ENCODE peak calls at places on chromosomes 5 and 9, in six cellular contexts. One of them, this sample, is unnamed.
A peak's percentile ranks its signal among the peaks of the same experiment; 100 is the strongest.

GRCh38 chr9:68574150-68574549 is 33.5 kb upstream of the TMEM252 start:
- DNase-seq in H9: no peak
- DNase-seq in IMR-90: no peak
- DNase-seq in neuronal stem cell: no peak
- DNase-seq in H1: no peak
- DNase-seq in mesendoderm: no peak
- DNase-seq in this sample: no peak

GRCh38 chr5:62334082-62334481 is 28.1 kb downstream of the KIF2A start:
- DNase-seq in H9: no peak
- DNase-seq in IMR-90: no peak
- DNase-seq in H1: no peak
- DNase-seq in mesendoderm: no peak
- DNase-seq in neuronal stem cell: no peak
- DNase-seq in this sample: no peak

GRCh38 chr5:76041863-76042262 is 41.3 kb upstream of the SV2C start:
- DNase-seq in H1: peak; percentile 9
- DNase-seq in IMR-90: no peak
- DNase-seq in mesendoderm: peak; percentile 57
- DNase-seq in neuronal stem cell: peak; percentile 23
- DNase-seq in H9: peak; percentile 76
- DNase-seq in this sample: no peak

GRCh38 chr5:158200624-158201023 is 341.7 kb upstream of the CLINT1 start:
- DNase-seq in H9: no peak
- DNase-seq in neuronal stem cell: no peak
- DNase-seq in IMR-90: no peak
- DNase-seq in H1: no peak
- DNase-seq in mesendoderm: no peak
- DNase-seq in this sample: no peak

GRCh38 chr9:92332577-92333287 is 7.0 kb downstream of the CENPP start:
- DNase-seq in neuronal stem cell: no peak
- DNase-seq in H1: no peak
- DNase-seq in H9: no peak
- DNase-seq in mesendoderm: no peak
- DNase-seq in IMR-90: peak; percentile 43
- DNase-seq in this sample: no peak

GRCh38 chr9:79555474-79555873 is 16.3 kb upstream of the TLE4 start:
- DNase-seq in neuronal stem cell: no peak
- DNase-seq in IMR-90: peak; percentile 30
- DNase-seq in mesendoderm: no peak
- DNase-seq in H9: no peak
- DNase-seq in H1: no peak
- DNase-seq in this sample: peak; percentile 35

GRCh38 chr5:68872088-68872842 is 221.5 kb upstream of the SLC30A5 start:
- DNase-seq in H9: no peak
- DNase-seq in neuronal stem cell: peak; percentile 44
- DNase-seq in H1: no peak
- DNase-seq in IMR-90: no peak
- DNase-seq in mesendoderm: peak; percentile 80
- DNase-seq in this sample: no peak

GRCh38 chr5:143934821-143935220 is 122.9 kb downstream of the HMHB1 start:
- DNase-seq in H1: no peak
- DNase-seq in H9: no peak
- DNase-seq in IMR-90: no peak
- DNase-seq in mesendoderm: no peak
- DNase-seq in neuronal stem cell: no peak
- DNase-seq in this sample: no peak

GRCh38 chr9:19649672-19650071 is 139.2 kb downstream of the SLC24A2 start:
- DNase-seq in IMR-90: no peak
- DNase-seq in mesendoderm: no peak
- DNase-seq in H9: no peak
- DNase-seq in neuronal stem cell: no peak
- DNase-seq in H1: no peak
- DNase-seq in this sample: no peak

GRCh38 chr5:5666389-5666788 is 243.9 kb downstream of the ICE1 start:
- DNase-seq in H9: no peak
- DNase-seq in neuronal stem cell: no peak
- DNase-seq in H1: no peak
- DNase-seq in mesendoderm: no peak
- DNase-seq in IMR-90: no peak
- DNase-seq in this sample: no peak

GRCh38 chr5:175609504-175609903 is 48.4 kb upstream of the HRH2 start:
- DNase-seq in H1: no peak
- DNase-seq in neuronal stem cell: no peak
- DNase-seq in mesendoderm: no peak
- DNase-seq in IMR-90: no peak
- DNase-seq in H9: no peak
- DNase-seq in this sample: no peak

GRCh38 chr9:20253635-20254034 is 368.7 kb downstream of the MLLT3 start:
- DNase-seq in mesendoderm: no peak
- DNase-seq in neuronal stem cell: no peak
- DNase-seq in H1: no peak
- DNase-seq in IMR-90: no peak
- DNase-seq in H9: no peak
- DNase-seq in this sample: no peak

GRCh38 chr9:134662143-134662876 is 20.7 kb downstream of the COL5A1 start:
- DNase-seq in H1: no peak
- DNase-seq in mesendoderm: no peak
- DNase-seq in IMR-90: peak; percentile 88
- DNase-seq in H9: no peak
- DNase-seq in neuronal stem cell: no peak
- DNase-seq in this sample: peak; percentile 98

GRCh38 chr9:394347-395052 is 179.8 kb downstream of the DOCK8 start:
- DNase-seq in IMR-90: no peak
- DNase-seq in neuronal stem cell: no peak
- DNase-seq in H9: no peak
- DNase-seq in mesendoderm: peak; percentile 22
- DNase-seq in H1: no peak
- DNase-seq in this sample: no peak
- H2BK15ac ChIP-seq in IMR-90: no peak overlapping the region
- H2BK15ac ChIP-seq in neuronal stem cell: no peak overlapping the region
- H2BK15ac ChIP-seq in H9: no peak overlapping the region
- H2BK15ac ChIP-seq in mesendoderm: no peak overlapping the region
- H2BK15ac ChIP-seq in H1: no peak overlapping the region
- H2BK15ac ChIP-seq in this sample: no peak overlapping the region

DNA sequence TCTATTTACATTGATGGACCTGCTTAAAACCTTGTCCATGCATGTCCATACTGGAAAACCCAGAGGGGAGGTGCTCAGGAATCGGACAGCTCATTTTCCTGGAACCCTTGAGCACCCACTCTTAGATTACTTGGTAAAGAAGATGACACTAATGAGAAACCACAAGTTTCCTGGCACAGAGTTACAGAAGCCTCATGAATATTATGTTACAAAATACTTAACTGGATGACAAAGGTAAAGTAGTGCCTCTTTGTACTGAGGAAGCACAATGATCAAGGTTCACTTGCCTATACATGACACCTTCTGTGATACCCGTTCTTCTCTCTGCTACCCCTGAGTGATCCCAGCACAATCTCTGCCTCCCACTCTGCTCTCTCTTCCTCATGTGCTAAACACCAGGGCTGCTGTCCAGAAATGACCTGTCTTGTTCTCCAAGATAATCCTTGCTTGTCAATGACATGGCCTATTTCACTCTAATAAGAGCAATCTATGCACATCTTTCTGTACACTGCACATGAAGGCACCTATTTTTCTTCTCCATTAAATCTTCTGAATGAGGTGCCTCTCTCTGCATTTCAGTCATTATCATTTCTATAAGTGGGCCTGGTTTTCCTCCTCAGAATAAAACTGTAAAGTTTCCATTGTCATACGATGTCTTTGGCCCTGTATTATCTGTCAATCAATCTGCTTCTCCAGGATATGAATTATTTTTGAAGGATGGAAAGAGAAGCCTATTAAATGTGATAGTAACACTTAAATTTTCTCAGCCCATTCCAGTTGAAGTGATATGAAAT is 684.0 kb upstream of the ACO1 start:
- DNase-seq in IMR-90: no peak
- DNase-seq in neuronal stem cell: no peak
- DNase-seq in mesendoderm: no peak
- DNase-seq in H9: no peak
- DNase-seq in H1: no peak
- DNase-seq in this sample: no peak
- H2BK15ac ChIP-seq in IMR-90: no peak overlapping the region
- H2BK15ac ChIP-seq in neuronal stem cell: no peak overlapping the region
- H2BK15ac ChIP-seq in mesendoderm: no peak overlapping the region
- H2BK15ac ChIP-seq in H9: no peak overlapping the region
- H2BK15ac ChIP-seq in H1: no peak overlapping the region
- H2BK15ac ChIP-seq in this sample: no peak overlapping the region

DNA sequence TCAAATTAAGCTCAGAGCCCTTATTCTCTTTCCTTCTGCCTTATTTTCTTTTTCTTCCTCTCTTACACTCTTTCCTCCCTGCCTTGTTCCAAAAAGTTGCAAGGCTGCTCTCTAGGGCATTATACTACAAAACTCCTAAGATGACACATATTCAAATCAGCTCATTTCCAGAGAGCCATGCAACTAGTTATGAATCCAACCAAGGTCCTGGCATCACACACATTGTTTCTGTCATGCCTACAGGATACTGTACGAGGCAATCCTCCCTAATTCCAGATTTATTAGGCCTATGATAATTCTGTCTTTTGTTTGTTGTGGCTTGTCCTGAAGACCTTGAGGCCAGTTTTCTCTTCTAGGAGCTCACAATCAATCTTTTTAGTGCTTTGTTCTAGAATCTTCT is 87.0 kb upstream of the TBCA start:
- DNase-seq in H9: no peak
- DNase-seq in neuronal stem cell: no peak
- DNase-seq in IMR-90: no peak
- DNase-seq in H1: no peak
- DNase-seq in mesendoderm: no peak
- DNase-seq in this sample: no peak
- H2BK15ac ChIP-seq in H9: no peak overlapping the region
- H2BK15ac ChIP-seq in neuronal stem cell: no peak overlapping the region
- H2BK15ac ChIP-seq in IMR-90: no peak overlapping the region
- H2BK15ac ChIP-seq in H1: no peak overlapping the region
- H2BK15ac ChIP-seq in mesendoderm: no peak overlapping the region
- H2BK15ac ChIP-seq in this sample: no peak overlapping the region

GRCh38 chr5:51961154-51961562 is 577.9 kb downstream of the ISL1 start:
- DNase-seq in H9: no peak
- DNase-seq in mesendoderm: peak; percentile 40
- DNase-seq in IMR-90: no peak
- DNase-seq in neuronal stem cell: no peak
- DNase-seq in H1: no peak
- DNase-seq in this sample: peak; percentile 3
- H2BK15ac ChIP-seq in H9: no peak overlapping the region
- H2BK15ac ChIP-seq in mesendoderm: no peak overlapping the region
- H2BK15ac ChIP-seq in IMR-90: no peak overlapping the region
- H2BK15ac ChIP-seq in neuronal stem cell: no peak overlapping the region
- H2BK15ac ChIP-seq in H1: no peak overlapping the region
- H2BK15ac ChIP-seq in this sample: no peak overlapping the region

GRCh38 chr5:66012271-66012670 is 85.9 kb downstream of the ERBIN start:
- DNase-seq in neuronal stem cell: no peak
- DNase-seq in H9: no peak
- DNase-seq in mesendoderm: no peak
- DNase-seq in IMR-90: no peak
- DNase-seq in H1: no peak
- DNase-seq in this sample: no peak

GRCh38 chr5:66013906-66014305 is 87.5 kb downstream of the ERBIN start:
- DNase-seq in neuronal stem cell: no peak
- DNase-seq in mesendoderm: no peak
- DNase-seq in H1: no peak
- DNase-seq in IMR-90: no peak
- DNase-seq in H9: no peak
- DNase-seq in this sample: no peak

GRCh38 chr5:66010476-66010875 is 84.1 kb downstream of the ERBIN start:
- DNase-seq in H9: no peak
- DNase-seq in neuronal stem cell: no peak
- DNase-seq in IMR-90: peak; percentile 39
- DNase-seq in H1: no peak
- DNase-seq in mesendoderm: no peak
- DNase-seq in this sample: no peak

DNA sequence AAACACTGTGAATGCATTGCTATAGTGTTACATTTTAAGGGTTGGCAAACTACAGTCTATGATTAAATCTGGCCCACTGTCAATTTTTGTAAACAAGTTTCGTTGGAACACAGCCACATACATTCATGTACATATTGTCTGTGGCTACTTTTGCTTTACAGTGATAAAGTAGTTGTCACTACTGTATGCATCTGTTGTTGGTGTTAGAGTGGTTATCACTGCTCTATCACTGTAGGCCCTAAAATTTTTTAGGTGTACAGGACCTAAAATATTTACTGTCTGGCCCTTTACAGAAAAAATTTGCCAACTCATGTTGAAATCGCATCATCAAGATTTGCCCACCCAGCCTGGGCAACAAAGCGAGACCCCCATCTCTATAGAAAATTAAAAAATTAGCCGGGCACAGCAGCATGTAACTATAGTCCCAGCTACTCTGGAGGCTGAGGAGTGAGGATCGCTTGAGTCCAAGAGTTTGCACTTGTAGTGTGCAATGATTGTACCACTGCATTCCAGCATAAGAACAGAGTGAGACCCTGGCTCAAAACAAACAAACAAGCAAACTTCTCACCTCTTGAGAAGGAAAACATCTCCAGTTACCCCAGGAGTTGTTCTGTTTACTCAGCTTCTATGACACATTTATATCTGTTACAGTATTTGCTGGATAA is 89.1 kb downstream of the ERBIN start:
- DNase-seq in mesendoderm: no peak
- DNase-seq in neuronal stem cell: no peak
- DNase-seq in H1: no peak
- DNase-seq in IMR-90: peak; percentile 10
- DNase-seq in H9: no peak
- DNase-seq in this sample: no peak
- H2BK15ac ChIP-seq in mesendoderm: no peak overlapping the region
- H2BK15ac ChIP-seq in neuronal stem cell: no peak overlapping the region
- H2BK15ac ChIP-seq in H1: no peak overlapping the region
- H2BK15ac ChIP-seq in IMR-90: no peak overlapping the region
- H2BK15ac ChIP-seq in H9: no peak overlapping the region
- H2BK15ac ChIP-seq in this sample: no peak overlapping the region

GRCh38 chr5:132424167-132424935 is 54.8 kb downstream of the SLC22A5 start:
- DNase-seq in H1: no peak
- DNase-seq in mesendoderm: no peak
- DNase-seq in H9: no peak
- DNase-seq in IMR-90: no peak
- DNase-seq in neuronal stem cell: no peak
- DNase-seq in this sample: no peak
- H2BK15ac ChIP-seq in H1: no peak overlapping the region
- H2BK15ac ChIP-seq in mesendoderm: no peak overlapping the region
- H2BK15ac ChIP-seq in H9: no peak overlapping the region
- H2BK15ac ChIP-seq in IMR-90: peak overlapping the region; percentile 82
- H2BK15ac ChIP-seq in neuronal stem cell: no peak overlapping the region
- H2BK15ac ChIP-seq in this sample: peak overlapping the region; percentile 44

GRCh38 chr9:101458955-101459631 is 23.5 kb upstream of the ALDOB start:
- DNase-seq in H1: peak; percentile 51
- DNase-seq in H9: peak; percentile 83
- DNase-seq in mesendoderm: peak; percentile 96
- DNase-seq in neuronal stem cell: peak; percentile 38
- DNase-seq in IMR-90: peak; percentile 83
- DNase-seq in this sample: peak; percentile 85
- H2BK15ac ChIP-seq in H1: no peak overlapping the region
- H2BK15ac ChIP-seq in H9: no peak overlapping the region
- H2BK15ac ChIP-seq in mesendoderm: no peak overlapping the region
- H2BK15ac ChIP-seq in neuronal stem cell: no peak overlapping the region
- H2BK15ac ChIP-seq in IMR-90: peak overlapping the region; percentile 17
- H2BK15ac ChIP-seq in this sample: no peak overlapping the region

GRCh38 chr5:155676967-155677366 is 650.0 kb upstream of the SGCD start:
- DNase-seq in H1: no peak
- DNase-seq in mesendoderm: no peak
- DNase-seq in neuronal stem cell: no peak
- DNase-seq in IMR-90: no peak
- DNase-seq in H9: no peak
- DNase-seq in this sample: no peak
- H2BK15ac ChIP-seq in H1: no peak overlapping the region
- H2BK15ac ChIP-seq in mesendoderm: no peak overlapping the region
- H2BK15ac ChIP-seq in neuronal stem cell: no peak overlapping the region
- H2BK15ac ChIP-seq in IMR-90: no peak overlapping the region
- H2BK15ac ChIP-seq in H9: no peak overlapping the region
- H2BK15ac ChIP-seq in this sample: no peak overlapping the region